ENCODE peak calls at places on chromosome 17, in four cellular contexts. N, M, I and A are unnamed samples.

GRCh38 chr17:45038771-45039634 is 12.4 kb downstream of the DCAKD start:
- DNase-seq in N (no peak), M (no peak), I (no peak), A (no peak)

GRCh38 chr17:75773121-75773807 is 8.3 kb upstream of the GALK1 start:
- DNase-seq in N (no peak), M (no peak), I (no peak), A (no peak)

GRCh38 chr17:47852113-47852949 is 1.4 kb upstream of the SP6 start:
- DNase-seq in N (no peak), M (no peak), I (no peak), A (no peak)

GRCh38 chr17:7313028-7313889 is 1.9 kb downstream of the GPS2 start:
- DNase-seq in N (no peak), M (no peak), I (no peak), A (no peak)

GRCh38 chr17:17058304-17058703 is 16.0 kb downstream of the MPRIP start:
- DNase-seq in N (no peak), M (no peak), I (no peak), A (no peak)

GRCh38 chr17:67281053-67281452 is 36.1 kb upstream of the HELZ start:
- DNase-seq in N (no peak), M (no peak), I (no peak), A (no peak)

GRCh38 chr17:21689604-21690003 is 2.7 kb upstream of the KCNJ18 start:
- DNase-seq in N (no peak), M (no peak), I (no peak), A (no peak)

GRCh38 chr17:17076066-17076465 is 33.8 kb downstream of the MPRIP start:
- DNase-seq in N (no peak), M (no peak), I (no peak), A (no peak)

GRCh38 chr17:9212376-9213310 is 191.3 kb downstream of the NTN1 start:
- DNase-seq in N (no peak), M (no peak), I (no peak), A (no peak)

GRCh38 chr17:78875738-78876597 is 27.0 kb downstream of the CEP295NL start:
- DNase-seq in N (no peak), M (no peak), I (no peak), A (no peak)

GRCh38 chr17:75412455-75413317 is 7.2 kb upstream of the GRB2 start:
- DNase-seq in N (no peak), M (peak; percentile 40), I (peak; percentile 30), A (no peak)

GRCh38 chr17:59845595-59846390 is 47.0 kb downstream of the TUBD1 start:
- DNase-seq in N (no peak), M (no peak), I (no peak), A (no peak)

GRCh38 chr17:3400008-3400407 is 1.8 kb upstream of the OR1E1 start:
- DNase-seq in N (no peak), M (no peak), I (no peak), A (no peak)

GRCh38 chr17:69609495-69610315 is 195.2 kb downstream of the MAP2K6 start:
- DNase-seq in N (no peak), M (no peak), I (no peak), A (no peak)

GRCh38 chr17:35775583-35775982 is 14.9 kb downstream of the C17orf50 start:
- DNase-seq in N (no peak), M (no peak), I (no peak), A (no peak)

GRCh38 chr17:59345476-59345875 is 14.0 kb downstream of the YPEL2 start:
- DNase-seq in N (no peak), M (no peak), I (no peak), A (no peak)

GRCh38 chr17:65750678-65751077 is 189.2 kb upstream of the AXIN2 start:
- DNase-seq in N (peak; percentile 73), M (no peak), I (peak; percentile 71), A (no peak)

GRCh38 chr17:6070280-6070894 is at the start of gene WSCD1:
- DNase-seq in N (no peak), M (peak; percentile 67), I (peak; percentile 42), A (peak; percentile 67)

GRCh38 chr17:57486978-57487377 is 230.7 kb downstream of the MSI2 start:
- DNase-seq in N (no peak), M (peak; percentile 55), I (no peak), A (no peak)

GRCh38 chr17:5557485-5557884 is 26.8 kb downstream of the NLRP1 start:
- DNase-seq in N (no peak), M (no peak), I (no peak), A (no peak)

GRCh38 chr17:77959216-77959925 is 868 bp downstream of the TNRC6C start:
- DNase-seq in N (no peak), M (no peak), I (peak; percentile 26), A (no peak)

GRCh38 chr17:57400648-57401047 is 144.3 kb downstream of the MSI2 start:
- DNase-seq in N (no peak), M (no peak), I (no peak), A (no peak)

GRCh38 chr17:18258356-18259038 is at the start of gene FLII:
- DNase-seq in N (peak; percentile 60), M (peak; percentile 58), I (peak; percentile 64), A (no peak)

DNA sequence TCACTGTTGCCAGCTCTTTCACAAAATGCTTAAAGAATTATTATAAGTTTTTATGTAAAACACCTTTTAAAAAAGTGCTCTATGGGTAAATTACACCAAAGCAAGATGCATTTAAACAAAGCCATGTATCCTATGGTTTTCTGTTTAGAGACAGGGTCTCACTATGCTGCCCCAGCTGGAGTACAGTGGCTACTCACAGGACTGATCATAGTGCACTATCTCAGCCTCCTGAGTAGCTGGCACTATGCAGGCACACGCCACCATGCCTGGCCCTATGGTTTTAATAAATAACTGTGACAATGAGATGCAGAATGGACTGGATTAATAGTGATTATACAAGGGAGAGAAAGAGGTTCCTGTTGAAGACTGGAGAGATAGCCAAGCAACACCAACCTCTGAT is 40.2 kb downstream of the SPOP start:
- DNase-seq in N (no peak), M (no peak), I (no peak), A (no peak)
- H3K27ac ChIP-seq in N (peak overlapping the region; percentile 82), M (no peak overlapping the region), I (no peak overlapping the region), A (no peak overlapping the region)

GRCh38 chr17:61265397-61265796 is 134.2 kb upstream of the TBX2 start:
- DNase-seq in N (no peak), M (no peak), I (no peak), A (no peak)
- H3K27ac ChIP-seq in N (no peak overlapping the region), M (no peak overlapping the region), I (no peak overlapping the region), A (no peak overlapping the region)

GRCh38 chr17:2195729-2196128 is 107.9 kb downstream of the SMG6 start:
- DNase-seq in N (no peak), M (no peak), I (no peak), A (no peak)

GRCh38 chr17:2192367-2193028 is 111.1 kb downstream of the SMG6 start:
- DNase-seq in N (no peak), M (no peak), I (no peak), A (no peak)

GRCh38 chr17:2197271-2197670 is 106.3 kb downstream of the SMG6 start:
- DNase-seq in N (no peak), M (no peak), I (no peak), A (no peak)

GRCh38 chr17:2191785-2192184 is 111.8 kb downstream of the SMG6 start:
- DNase-seq in N (no peak), M (no peak), I (no peak), A (no peak)

DNA sequence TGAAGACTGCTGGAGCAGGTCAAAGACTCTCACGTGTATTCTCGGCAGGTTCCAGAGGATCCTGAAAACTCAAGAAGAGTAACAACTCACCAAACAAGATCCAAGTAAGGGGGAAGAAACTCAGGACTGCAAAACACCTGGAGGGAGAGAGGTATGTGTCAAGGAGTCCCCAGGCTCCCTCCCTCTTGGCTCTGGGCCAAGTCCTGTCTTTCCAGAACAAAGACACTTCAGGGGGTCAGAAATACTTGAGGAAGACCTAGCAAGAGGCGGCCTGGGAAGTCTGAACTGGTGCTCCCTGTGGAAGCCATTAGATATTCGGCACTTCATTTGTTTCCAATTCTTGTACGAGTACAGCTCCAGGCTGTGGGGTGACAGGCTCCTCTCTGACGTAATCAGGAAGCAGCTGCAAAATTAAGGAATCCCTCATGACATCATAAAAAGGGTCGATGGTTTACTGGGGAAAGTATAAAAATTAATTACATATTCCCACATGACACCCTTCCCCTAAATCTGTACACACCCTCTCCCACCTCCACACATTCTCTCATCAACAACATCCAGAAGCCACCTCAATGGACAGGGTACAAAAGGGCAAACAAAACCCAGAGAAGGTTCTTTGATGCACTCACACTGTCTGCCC is 108.7 kb downstream of the SMG6 start:
- DNase-seq in N (no peak), M (no peak), I (no peak), A (no peak)
- H3K27ac ChIP-seq in N (no peak overlapping the region), M (no peak overlapping the region), I (no peak overlapping the region), A (no peak overlapping the region)

DNA sequence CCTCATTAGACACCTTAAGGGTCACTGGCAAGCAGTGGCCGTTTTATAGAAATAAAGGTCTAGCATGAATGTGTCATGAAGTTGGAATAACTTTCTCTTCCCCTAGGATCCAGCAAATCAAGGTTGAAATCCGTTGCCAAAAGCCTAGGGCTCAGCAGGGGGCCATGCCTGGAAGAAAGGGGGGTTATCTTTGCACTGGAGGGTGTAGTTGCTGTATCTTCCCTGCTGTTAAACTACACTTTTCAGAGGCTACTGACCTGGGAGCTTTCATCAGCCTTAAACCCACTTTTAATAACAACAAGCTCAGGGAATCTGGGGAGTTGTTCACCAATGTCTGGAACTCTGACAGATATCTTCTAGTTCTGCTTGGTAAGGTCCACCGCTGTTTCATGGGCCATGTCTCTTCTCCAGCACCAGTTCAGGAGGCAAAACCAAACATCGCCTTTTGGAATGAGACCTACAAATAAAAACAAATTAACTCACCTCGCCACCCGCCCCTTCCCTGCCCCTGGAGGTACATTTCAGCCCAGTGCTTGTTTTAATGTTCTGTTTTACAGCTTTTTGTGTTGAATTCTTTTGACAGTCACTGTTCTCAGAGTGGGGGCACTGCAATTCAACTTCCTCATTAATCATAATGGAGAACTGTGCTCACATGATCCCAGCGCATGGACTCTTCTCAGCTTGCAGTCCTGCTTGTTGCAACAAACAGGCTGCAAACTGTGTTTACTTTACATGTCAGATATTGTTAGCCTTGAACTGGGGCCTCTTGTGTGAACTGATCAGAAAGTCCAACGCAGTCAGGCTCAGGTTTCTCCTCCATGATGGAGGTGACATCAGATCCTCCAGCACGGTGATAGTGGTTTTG is 508.7 kb downstream of the KCNJ2 start:
- DNase-seq in N (no peak), M (no peak), I (no peak), A (no peak)
- H3K27ac ChIP-seq in N (no peak overlapping the region), M (no peak overlapping the region), I (no peak overlapping the region), A (no peak overlapping the region)

DNA sequence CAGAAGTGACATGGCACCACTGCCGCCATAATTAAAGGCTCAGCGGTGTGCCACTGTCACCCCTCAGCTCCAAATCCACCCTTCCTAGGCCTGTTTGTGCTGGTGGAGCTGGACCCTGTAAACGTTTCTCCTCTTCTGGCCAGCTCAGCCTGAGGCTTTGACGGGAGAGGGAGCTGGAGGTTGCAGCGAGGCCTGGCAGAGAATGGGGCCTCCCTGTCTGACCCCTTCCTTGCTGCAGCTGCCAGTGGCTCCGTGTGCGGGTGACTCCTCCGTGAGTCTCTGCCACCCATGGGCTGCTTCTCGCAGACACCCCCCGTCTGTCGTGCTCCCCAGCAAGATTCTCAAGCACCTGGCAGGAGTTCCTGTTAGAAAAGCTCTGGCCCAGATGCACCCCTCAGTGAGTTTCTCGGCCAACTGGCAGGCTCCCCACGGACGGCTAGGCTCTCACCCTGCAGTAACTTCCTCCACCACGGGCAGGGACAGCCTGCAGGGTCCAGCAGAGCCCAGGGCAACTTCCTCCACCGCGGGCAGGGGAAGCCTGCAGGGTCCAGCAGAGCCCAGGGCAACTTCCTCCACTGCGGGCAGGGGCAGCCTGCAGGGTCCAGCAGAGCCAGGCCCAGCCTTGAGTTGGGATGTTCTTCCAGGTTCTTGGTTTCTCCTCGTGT is 4.7 kb upstream of the CHMP6 start:
- DNase-seq in N (no peak), M (peak; percentile 42), I (peak; percentile 39), A (no peak)
- H3K27ac ChIP-seq in N (peak overlapping the region; percentile 57), M (no peak overlapping the region), I (no peak overlapping the region), A (peak overlapping the region; percentile 21)